ENCODE peak calls at places on chromosomes 4 and X, in eight cellular contexts. N, P, U, I, C, W, J and Q are unnamed samples.

GRCh38 chr4:108483650-108484049 is 136.7 kb upstream of the RPL34 start:
- DNase-seq in J (no peak), P (no peak), C (no peak), U (no peak), N (no peak), W (no peak), I (no peak), Q (peak)

GRCh38 chr4:139643042-139643895 is 22.4 kb upstream of the MGST2 start:
- DNase-seq in U (no peak), W (no peak), C (no peak), J (no peak), P (no peak), I (peak), N (no peak), Q (no peak)

GRCh38 chrX:45142185-45142584 is 58.5 kb downstream of the DIPK2B start:
- DNase-seq in C (no peak), U (no peak), N (no peak), W (no peak), P (no peak), I (no peak), J (no peak), Q (no peak)

GRCh38 chr4:31788676-31789075 is 1068.5 kb downstream of the PCDH7 start:
- DNase-seq in I (peak), J (no peak), N (no peak), W (no peak), C (no peak), P (no peak), U (no peak), Q (no peak)

GRCh38 chrX:16745659-16746058 is 26.2 kb downstream of the SYAP1 start:
- DNase-seq in C (no peak), P (no peak), I (no peak), W (no peak), J (no peak), N (no peak), U (no peak), Q (peak)

GRCh38 chr4:57462843-57463242 is 352.7 kb upstream of the IGFBP7 start:
- DNase-seq in I (no peak), W (no peak), J (no peak), P (no peak), C (no peak), N (no peak), U (peak), Q (peak)

GRCh38 chr4:685681-686218 is 3.2 kb downstream of the SLC49A3 start:
- DNase-seq in P (no peak), I (no peak), U (no peak), N (no peak), C (no peak), W (no peak), J (no peak), Q (no peak)

GRCh38 chrX:16671005-16671404 is 21.0 kb downstream of the S100G start:
- DNase-seq in I (peak), U (peak), J (peak), W (peak), P (no peak), C (no peak), N (peak), Q (peak)

GRCh38 chr4:52915131-52915645 is 53.1 kb downstream of the RASL11B start:
- DNase-seq in J (no peak), P (no peak), U (no peak), I (no peak), N (no peak), W (no peak), C (no peak), Q (no peak)

GRCh38 chrX:153966841-153967535 is 4.6 kb downstream of the HCFC1 start:
- DNase-seq in U (no peak), W (no peak), C (no peak), N (no peak), J (peak), I (no peak), P (no peak), Q (no peak)

GRCh38 chr4:83267121-83267834 is 17.3 kb downstream of the COQ2 start:
- DNase-seq in W (no peak), C (no peak), I (no peak), P (no peak), U (no peak), N (no peak), J (peak), Q (no peak)

GRCh38 chrX:118973389-118974087 is 880 bp upstream of the LONRF3 start:
- DNase-seq in C (peak), N (no peak), U (no peak), P (peak), I (no peak), W (no peak), J (no peak), Q (no peak)

GRCh38 chrX:10159069-10159468 is 2.3 kb downstream of the CLCN4 start:
- DNase-seq in I (no peak), N (no peak), C (peak), U (no peak), P (no peak), W (no peak), J (no peak), Q (no peak)

GRCh38 chr4:15805583-15806517 is 27.7 kb downstream of the CD38 start:
- DNase-seq in N (peak), P (no peak), J (peak), I (peak), U (peak), W (peak), C (no peak), Q (peak)